ENCODE peak calls at places on chromosomes 6 and 20, in nine cellular contexts. N is heart left ventricle, J is AG09319, W is neural crest cell, Y is fibroblast of lung, V is astrocyte of the spinal cord, K is upper lobe of left lung, F is left lung, H is RWPE1. D is an unnamed sample.

GRCh38 chr6:148448371-148449010 is 105.9 kb downstream of the SASH1 start:
- DNase-seq in J (no peak), F (no peak), V (no peak), K (no peak), H (no peak), N (no peak), W (no peak), Y (no peak), D (no peak)

GRCh38 chr20:49496043-49496442 is 13.6 kb upstream of the KCNB1 start:
- DNase-seq in F (no peak), W (no peak), J (no peak), K (no peak), V (no peak), N (no peak), Y (no peak), H (no peak), D (no peak)

GRCh38 chr20:36305602-36306556 is at the start of gene DLGAP4:
- DNase-seq in K (peak), F (no peak), W (no peak), H (no peak), V (no peak), J (no peak), N (no peak), Y (no peak), D (no peak)

GRCh38 chr6:56243518-56244070 is 3.8 kb downstream of the COL21A1 start:
- DNase-seq in J (no peak), V (no peak), W (no peak), Y (no peak), K (no peak), N (no peak), F (no peak), H (no peak), D (no peak)

GRCh38 chr20:5654557-5654956 is 95.6 kb upstream of the SHLD1 start:
- DNase-seq in H (peak), J (no peak), F (no peak), V (peak), N (no peak), K (no peak), Y (peak), W (no peak), D (no peak)

GRCh38 chr6:47743744-47744143 is 38.1 kb upstream of the OPN5 start:
- DNase-seq in J (no peak), Y (peak), V (no peak), N (no peak), W (no peak), F (no peak), H (no peak), K (no peak), D (no peak)

GRCh38 chr6:27025351-27025750 is 222.2 kb upstream of the PRSS16 start:
- DNase-seq in V (no peak), Y (peak), N (no peak), K (no peak), F (no peak), W (no peak), H (no peak), J (no peak), D (no peak)

GRCh38 chr6:75619230-75619899 is 17.7 kb downstream of the SENP6 start:
- DNase-seq in V (no peak), N (no peak), H (no peak), W (no peak), K (no peak), Y (no peak), J (no peak), F (no peak), D (no peak)

GRCh38 chr6:154754152-154754551 is 20.9 kb downstream of the SCAF8 start:
- DNase-seq in F (no peak), H (peak), K (no peak), Y (peak), V (peak), J (no peak), W (no peak), N (no peak), D (no peak)

GRCh38 chr6:25490018-25490865 is 161.8 kb upstream of the SCGN start:
- DNase-seq in N (peak), F (no peak), W (peak), Y (peak), V (peak), J (peak), H (peak), K (no peak), D (peak)

GRCh38 chr6:6717953-6718352 is 129.4 kb downstream of the LY86 start:
- DNase-seq in Y (no peak), J (no peak), K (no peak), F (no peak), V (no peak), H (no peak), N (peak), W (no peak), D (no peak)

GRCh38 chr20:22698443-22698842 is 114.1 kb upstream of the FOXA2 start:
- DNase-seq in V (no peak), J (no peak), Y (no peak), K (no peak), N (no peak), H (peak), F (no peak), W (no peak), D (no peak)

GRCh38 chr20:25249198-25249931 is 1.5 kb downstream of the PYGB start:
- DNase-seq in H (peak), F (no peak), W (no peak), Y (peak), N (no peak), J (no peak), K (no peak), V (peak), D (no peak)
- TF ChIP-seq CTCF in H (no peak), F (no peak), W (no peak), Y (peak), N (peak), J (peak), K (no peak), V (no peak), D (no peak)

GRCh38 chr6:161696828-161697227 is 423.0 kb upstream of the AGPAT4 start:
- DNase-seq in H (no peak), Y (peak), F (no peak), V (no peak), J (no peak), W (no peak), N (no peak), K (no peak), D (no peak)

DNA sequence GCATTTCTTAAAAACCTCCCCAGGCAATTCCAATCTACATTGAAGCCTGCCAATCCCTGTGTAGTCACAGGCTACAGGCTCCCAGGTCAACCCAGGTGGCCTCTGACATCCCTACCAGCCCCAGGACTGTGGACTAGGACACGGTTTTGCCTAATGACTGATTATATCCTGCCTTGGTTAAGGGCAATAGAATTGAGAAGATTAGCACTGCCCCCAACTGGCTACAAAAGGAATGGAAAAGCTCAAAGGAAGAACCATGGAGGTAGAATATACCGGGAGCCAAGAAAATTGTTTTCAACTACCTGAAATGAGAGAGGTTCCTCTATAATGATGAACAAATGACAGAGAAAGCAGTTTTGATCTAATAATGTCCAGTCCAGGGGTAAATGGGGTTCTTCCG is 421.1 kb upstream of the AGPAT4 start:
- DNase-seq in N (no peak), H (peak), V (peak), F (no peak), J (peak), W (no peak), K (no peak), Y (peak), D (no peak)
- TF ChIP-seq CTCF in N (peak), H (no peak), V (peak), F (peak), J (peak), W (peak), K (no peak), Y (peak), D (peak)

GRCh38 chr6:93417421-93417996 is 1.9 kb downstream of the EPHA7 start:
- DNase-seq in Y (peak), H (peak), J (no peak), V (peak), F (no peak), N (no peak), W (no peak), K (peak), D (no peak)
- TF ChIP-seq CTCF in Y (peak), H (no peak), J (no peak), V (peak), F (no peak), N (peak), W (peak), K (no peak), D (no peak)

DNA sequence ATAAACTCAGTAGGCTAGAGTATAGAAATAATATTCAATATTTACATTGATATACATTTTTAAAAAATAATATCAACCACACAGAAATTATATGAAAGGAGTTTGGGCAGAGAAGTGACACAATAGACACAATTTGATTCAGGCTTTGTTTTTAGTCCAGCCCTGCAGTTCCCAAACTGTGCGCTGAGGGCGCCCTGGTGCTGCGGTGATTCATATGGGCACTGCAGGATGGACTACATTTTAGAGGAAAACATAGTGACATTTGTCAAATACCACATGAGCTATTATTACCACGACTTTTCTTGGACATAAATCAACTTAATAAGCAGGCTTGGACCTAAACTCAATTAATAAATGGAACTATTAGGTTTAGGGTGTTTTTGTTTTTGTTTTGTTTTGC is 364.3 kb upstream of the ID4 start:
- DNase-seq in N (no peak), H (no peak), J (no peak), K (no peak), F (no peak), V (no peak), Y (no peak), W (no peak), D (no peak)
- TF ChIP-seq CTCF in N (peak), H (no peak), J (peak), K (no peak), F (no peak), V (peak), Y (peak), W (peak), D (no peak)

GRCh38 chr6:210778-211177 is 81.5 kb upstream of the DUSP22 start:
- DNase-seq in Y (no peak), W (no peak), K (no peak), V (no peak), J (no peak), F (no peak), N (no peak), H (no peak), D (no peak)
- TF ChIP-seq CTCF in Y (no peak), W (no peak), K (no peak), V (no peak), J (no peak), F (no peak), N (no peak), H (no peak), D (no peak)

GRCh38 chr6:30568245-30568644 is 3.0 kb upstream of the ABCF1 start:
- DNase-seq in W (no peak), H (no peak), F (no peak), J (no peak), Y (no peak), V (no peak), K (no peak), N (no peak), D (no peak)

GRCh38 chr6:30560930-30561329 is 3.8 kb downstream of the PRR3 start:
- DNase-seq in F (no peak), V (no peak), H (no peak), N (no peak), W (no peak), J (no peak), Y (no peak), K (no peak), D (no peak)

GRCh38 chr6:30562470-30563425 is 5.7 kb downstream of the PRR3 start:
- DNase-seq in H (no peak), K (no peak), W (no peak), Y (no peak), F (no peak), V (no peak), J (no peak), N (no peak), D (no peak)

GRCh38 chr6:30565772-30566171 is 5.5 kb upstream of the ABCF1 start:
- DNase-seq in V (no peak), H (no peak), K (no peak), Y (no peak), N (no peak), W (no peak), F (no peak), J (no peak), D (no peak)

DNA sequence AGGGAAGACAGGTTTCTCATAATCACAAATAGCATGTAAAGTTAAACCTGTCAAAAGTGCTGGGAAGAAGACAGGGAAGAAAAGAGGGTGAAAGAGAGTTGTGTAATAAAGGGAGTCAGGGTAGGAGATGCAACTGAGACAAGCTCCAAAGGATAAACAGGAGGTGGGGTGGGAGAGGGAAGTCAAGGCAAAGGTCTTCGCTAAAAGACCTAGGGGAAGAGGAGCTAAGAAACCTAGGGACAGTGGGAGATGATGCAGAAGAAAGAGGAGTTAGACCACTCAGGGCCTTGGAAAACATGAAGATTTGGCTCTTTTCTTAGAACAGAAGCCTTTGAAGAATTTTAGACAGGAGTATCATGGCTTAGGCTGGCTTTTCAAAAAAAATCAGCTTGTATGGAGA is 7.0 kb downstream of the PRR3 start:
- DNase-seq in Y (no peak), W (no peak), V (no peak), K (no peak), J (no peak), N (no peak), F (no peak), H (no peak), D (no peak)
- TF ChIP-seq CTCF in Y (no peak), W (no peak), V (no peak), K (no peak), J (no peak), N (no peak), F (no peak), H (no peak), D (no peak)

DNA sequence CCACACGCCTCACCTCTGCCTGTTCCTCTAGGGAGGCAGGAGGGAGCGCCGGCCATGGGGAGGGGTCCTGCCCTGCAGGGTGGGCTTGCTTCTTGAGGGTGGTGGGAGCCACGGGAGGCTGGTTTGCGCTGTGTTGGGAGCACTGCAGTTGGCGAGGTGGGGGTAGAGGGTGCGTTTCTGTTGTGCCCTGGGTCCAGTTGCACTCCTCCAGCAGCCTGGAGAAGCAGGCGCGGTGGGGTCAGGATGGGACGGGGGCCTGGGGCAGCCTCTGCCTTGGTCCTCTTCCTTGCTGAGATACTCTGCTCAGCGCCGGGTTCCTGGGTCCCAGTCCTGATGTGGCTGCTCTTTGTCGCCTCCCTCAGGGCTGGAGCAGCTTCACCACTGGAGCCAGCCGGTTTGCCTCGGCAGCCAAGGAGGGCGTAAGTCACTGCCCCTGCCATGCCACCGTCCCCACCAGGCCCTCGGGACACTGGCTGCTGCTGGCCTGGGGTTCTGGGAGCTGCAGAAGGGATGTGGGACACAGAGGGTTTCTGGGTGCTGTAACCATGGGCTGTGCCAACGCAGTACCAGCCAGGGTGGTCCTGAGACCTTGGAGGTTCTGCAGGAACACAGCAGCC is 8.4 kb downstream of the ARFGAP1 start:
- DNase-seq in V (no peak), N (no peak), Y (no peak), H (no peak), J (no peak), K (peak), F (peak), W (no peak), D (no peak)
- TF ChIP-seq CTCF in V (peak), N (no peak), Y (peak), H (peak), J (peak), K (no peak), F (no peak), W (peak), D (no peak)

GRCh38 chr6:141846639-141847038 is 286.1 kb upstream of the GJE1 start:
- DNase-seq in H (no peak), K (no peak), N (no peak), F (no peak), J (no peak), V (no peak), W (no peak), Y (no peak), D (no peak)
- TF ChIP-seq CTCF in H (no peak), K (no peak), N (no peak), F (no peak), J (no peak), V (no peak), W (no peak), Y (no peak), D (no peak)

GRCh38 chr6:33794910-33795615 is 6.1 kb upstream of the LEMD2 start:
- DNase-seq in K (no peak), F (peak), V (no peak), W (no peak), J (no peak), Y (no peak), H (no peak), N (no peak), D (no peak)
- TF ChIP-seq CTCF in K (no peak), F (no peak), V (no peak), W (no peak), J (no peak), Y (no peak), H (no peak), N (no peak), D (no peak)

DNA sequence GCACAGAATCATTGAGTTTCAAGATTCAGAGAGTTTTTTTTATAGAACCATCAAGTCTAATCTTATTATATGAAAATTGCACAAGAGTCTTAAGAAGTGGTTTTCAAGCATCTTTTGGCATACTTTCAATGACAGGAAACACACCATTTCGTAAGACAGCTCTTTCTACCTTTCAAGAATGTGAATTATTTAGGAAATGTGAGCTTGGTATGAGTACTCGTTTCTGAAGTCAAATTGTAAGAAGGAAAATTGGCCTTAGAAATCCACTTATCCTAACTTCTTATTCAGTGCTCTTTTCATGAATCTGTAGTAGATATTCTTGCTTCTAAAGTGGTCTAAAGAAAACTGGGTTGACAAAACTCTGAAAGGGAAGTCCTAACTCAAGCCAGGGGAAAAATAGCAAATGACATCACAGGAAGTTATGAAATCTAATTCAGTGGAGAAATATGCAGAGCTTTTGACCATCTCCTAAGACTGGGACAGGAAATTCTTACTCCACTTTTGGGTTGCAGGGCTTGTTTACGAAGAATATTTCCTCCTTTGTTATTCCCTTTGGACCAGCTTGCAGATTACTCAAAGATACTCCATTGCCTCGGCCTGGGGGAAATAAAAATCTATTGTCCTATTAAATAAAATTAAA is 38.4 kb upstream of the OGFRL1 start:
- DNase-seq in H (peak), V (peak), W (no peak), N (no peak), Y (peak), K (no peak), F (no peak), J (peak), D (no peak)
- TF ChIP-seq CTCF in H (no peak), V (no peak), W (no peak), N (no peak), Y (no peak), K (no peak), F (no peak), J (no peak), D (no peak)